ENCODE peak calls at places on chromosomes 12 and 14, in five cellular contexts. S is HCT116, G is mammary epithelial cell, X is endothelial cell of umbilical vein, Q is GM23248. W is an unnamed sample.

GRCh38 chr12:72523754-72524153 is 251.6 kb downstream of the TRHDE start:
- DNase-seq in S (no peak), G (no peak), X (no peak), Q (no peak), W (no peak)

GRCh38 chr12:16063728-16064127 is 152.6 kb downstream of the DERA start:
- DNase-seq in S (no peak), G (no peak), X (peak; percentile 8), Q (no peak), W (peak; percentile 6)

GRCh38 chr12:30706476-30706875 is 10.8 kb upstream of the IPO8 start:
- DNase-seq in S (no peak), G (no peak), X (peak; percentile 48), Q (no peak), W (no peak)

GRCh38 chr12:128794661-128795529 is 28.9 kb downstream of the SLC15A4 start:
- DNase-seq in S (no peak), G (no peak), X (peak; percentile 53), Q (no peak), W (no peak)

GRCh38 chr14:41668346-41668745 is 61.7 kb downstream of the LRFN5 start:
- DNase-seq in S (no peak), G (no peak), X (no peak), Q (peak; percentile 42), W (peak; percentile 21)

GRCh38 chr12:13193403-13194100 is 3.0 kb upstream of the EMP1 start:
- DNase-seq in S (no peak), G (no peak), X (no peak), Q (peak; percentile 33), W (no peak)

GRCh38 chr14:21711360-21711961 is 37.8 kb upstream of the OR4E1 start:
- DNase-seq in S (peak; percentile 26), G (peak; percentile 12), X (peak; percentile 52), Q (peak; percentile 62), W (peak; percentile 18)

GRCh38 chr12:76455582-76456345 is 103.8 kb downstream of the OSBPL8 start:
- DNase-seq in S (peak; percentile 90), G (peak; percentile 89), X (peak; percentile 82), Q (peak; percentile 93), W (peak; percentile 90)

GRCh38 chr14:59189281-59189821 is 884 bp downstream of the DAAM1 start:
- DNase-seq in S (no peak), G (peak; percentile 31), X (no peak), Q (peak; percentile 66), W (peak; percentile 14)

GRCh38 chr12:67758119-67758873 is 109.8 kb downstream of the DYRK2 start:
- DNase-seq in S (no peak), G (no peak), X (no peak), Q (no peak), W (no peak)

GRCh38 chr12:5442251-5443006 is 10.5 kb downstream of the NTF3 start:
- DNase-seq in S (peak; percentile 39), G (peak; percentile 43), X (peak; percentile 49), Q (peak; percentile 78), W (peak; percentile 39)

GRCh38 chr14:64541261-64541970 is 875 bp downstream of the HSPA2 start:
- DNase-seq in S (no peak), G (no peak), X (peak; percentile 29), Q (peak; percentile 61), W (no peak)

GRCh38 chr14:64542839-64543207 is 2.3 kb downstream of the HSPA2 start:
- DNase-seq in S (no peak), G (no peak), X (no peak), Q (no peak), W (no peak)

GRCh38 chr14:64540208-64541202 is at the start of gene HSPA2:
- DNase-seq in S (peak; percentile 94), G (peak; percentile 100), X (peak; percentile 100), Q (peak; percentile 100), W (peak; percentile 99)

GRCh38 chr14:64544607-64545312 is 4.2 kb downstream of the HSPA2 start:
- DNase-seq in S (no peak), G (no peak), X (no peak), Q (no peak), W (no peak)

DNA sequence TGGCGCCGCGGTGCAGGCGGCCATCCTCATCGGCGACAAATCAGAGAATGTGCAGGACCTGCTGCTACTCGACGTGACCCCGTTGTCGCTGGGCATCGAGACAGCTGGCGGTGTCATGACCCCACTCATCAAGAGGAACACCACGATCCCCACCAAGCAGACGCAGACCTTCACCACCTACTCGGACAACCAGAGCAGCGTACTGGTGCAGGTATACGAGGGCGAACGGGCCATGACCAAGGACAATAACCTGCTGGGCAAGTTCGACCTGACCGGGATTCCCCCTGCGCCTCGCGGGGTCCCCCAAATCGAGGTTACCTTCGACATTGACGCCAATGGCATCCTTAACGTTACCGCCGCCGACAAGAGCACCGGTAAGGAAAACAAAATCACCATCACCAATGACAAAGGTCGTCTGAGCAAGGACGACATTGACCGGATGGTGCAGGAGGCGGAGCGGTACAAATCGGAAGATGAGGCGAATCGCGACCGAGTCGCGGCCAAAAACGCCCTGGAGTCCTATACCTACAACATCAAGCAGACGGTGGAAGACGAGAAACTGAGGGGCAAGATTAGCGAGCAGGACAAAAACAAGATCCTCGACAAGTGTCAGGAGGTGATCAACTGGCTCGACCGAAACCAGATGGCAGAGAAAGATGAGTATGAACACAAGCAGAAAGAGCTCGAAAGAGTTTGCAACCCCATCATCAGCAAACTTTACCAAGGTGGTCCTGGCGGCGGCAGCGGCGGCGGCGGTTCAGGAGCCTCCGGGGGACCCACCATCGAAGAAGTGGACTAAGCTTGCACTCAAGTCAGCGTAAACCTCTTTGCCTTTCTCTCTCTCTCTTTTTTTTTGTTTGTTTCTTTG is 1.7 kb downstream of the HSPA2 start:
- DNase-seq in S (no peak), G (no peak), X (no peak), Q (peak; percentile 18), W (no peak)
- TF ChIP-seq EZH2 in S (no peak), G (peak; percentile 14), X (peak; percentile 97), Q (no peak), W (peak; percentile 85)

GRCh38 chr14:105315211-105315721 is 718 bp downstream of the PACS2 start:
- DNase-seq in S (peak; percentile 27), G (peak; percentile 52), X (peak; percentile 41), Q (peak; percentile 50), W (no peak)

GRCh38 chr14:105315941-105316562 is 1.5 kb downstream of the PACS2 start:
- DNase-seq in S (no peak), G (no peak), X (no peak), Q (peak; percentile 28), W (no peak)

GRCh38 chr14:105316563-105316941 is 2.0 kb downstream of the PACS2 start:
- DNase-seq in S (no peak), G (no peak), X (no peak), Q (no peak), W (no peak)

GRCh38 chr14:105316968-105317498 is 2.5 kb downstream of the PACS2 start:
- DNase-seq in S (no peak), G (no peak), X (no peak), Q (peak; percentile 55), W (no peak)

DNA sequence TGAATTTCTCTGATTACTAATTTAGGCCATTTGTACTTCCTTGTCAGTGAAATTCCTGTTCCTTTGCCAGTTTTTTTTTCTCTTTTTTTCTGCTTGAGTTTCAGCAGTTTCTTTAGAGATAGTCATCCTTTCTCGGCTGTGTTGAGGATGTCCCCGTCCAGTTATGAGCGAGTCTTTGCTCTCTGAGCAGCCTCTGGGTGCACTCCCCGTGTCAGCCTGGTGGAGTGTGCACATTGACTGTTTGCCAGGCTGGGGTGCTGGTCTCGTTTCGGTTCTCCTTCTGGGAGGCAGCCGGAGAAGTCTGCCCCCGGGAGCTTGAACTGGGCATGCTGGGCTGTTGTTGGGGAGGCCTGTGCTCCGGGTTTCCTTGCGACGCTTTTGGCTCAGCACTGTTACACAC is 3.0 kb downstream of the PACS2 start:
- DNase-seq in S (no peak), G (no peak), X (no peak), Q (peak; percentile 90), W (peak; percentile 49)
- H3K4me3 ChIP-seq in S (no peak overlapping the region), G (no peak overlapping the region), X (no peak overlapping the region), Q (peak overlapping the region; percentile 58), W (no peak overlapping the region)

GRCh38 chr12:4274396-4274959 is 916 bp downstream of the CCND2 start:
- DNase-seq in S (no peak), G (peak; percentile 51), X (no peak), Q (peak; percentile 43), W (no peak)

GRCh38 chr12:4275869-4276253 is 2.3 kb downstream of the CCND2 start:
- DNase-seq in S (no peak), G (no peak), X (no peak), Q (no peak), W (no peak)

GRCh38 chr12:4273651-4274395 is at the start of gene CCND2:
- DNase-seq in S (no peak), G (peak; percentile 89), X (peak; percentile 19), Q (peak; percentile 70), W (peak; percentile 56)

GRCh38 chr12:4276524-4277204 is 3.1 kb downstream of the CCND2 start:
- DNase-seq in S (peak; percentile 67), G (peak; percentile 76), X (peak; percentile 87), Q (peak; percentile 80), W (peak; percentile 65)

GRCh38 chr12:4274960-4275868 is 1.7 kb downstream of the CCND2 start:
- DNase-seq in S (no peak), G (peak; percentile 65), X (no peak), Q (peak; percentile 57), W (no peak)
- TF ChIP-seq EZH2 in S (no peak), G (no peak), X (peak; percentile 73), Q (peak; percentile 94), W (peak; percentile 48)

GRCh38 chr14:64703393-64704144 is 655 bp upstream of the PLEKHG3 start:
- DNase-seq in S (no peak), G (no peak), X (peak; percentile 10), Q (peak; percentile 29), W (peak; percentile 35)
- H3K4me3 ChIP-seq in S (peak overlapping the region; percentile 82), G (peak overlapping the region; percentile 92), X (peak overlapping the region; percentile 84), Q (peak overlapping the region; percentile 89), W (peak overlapping the region; percentile 76)

DNA sequence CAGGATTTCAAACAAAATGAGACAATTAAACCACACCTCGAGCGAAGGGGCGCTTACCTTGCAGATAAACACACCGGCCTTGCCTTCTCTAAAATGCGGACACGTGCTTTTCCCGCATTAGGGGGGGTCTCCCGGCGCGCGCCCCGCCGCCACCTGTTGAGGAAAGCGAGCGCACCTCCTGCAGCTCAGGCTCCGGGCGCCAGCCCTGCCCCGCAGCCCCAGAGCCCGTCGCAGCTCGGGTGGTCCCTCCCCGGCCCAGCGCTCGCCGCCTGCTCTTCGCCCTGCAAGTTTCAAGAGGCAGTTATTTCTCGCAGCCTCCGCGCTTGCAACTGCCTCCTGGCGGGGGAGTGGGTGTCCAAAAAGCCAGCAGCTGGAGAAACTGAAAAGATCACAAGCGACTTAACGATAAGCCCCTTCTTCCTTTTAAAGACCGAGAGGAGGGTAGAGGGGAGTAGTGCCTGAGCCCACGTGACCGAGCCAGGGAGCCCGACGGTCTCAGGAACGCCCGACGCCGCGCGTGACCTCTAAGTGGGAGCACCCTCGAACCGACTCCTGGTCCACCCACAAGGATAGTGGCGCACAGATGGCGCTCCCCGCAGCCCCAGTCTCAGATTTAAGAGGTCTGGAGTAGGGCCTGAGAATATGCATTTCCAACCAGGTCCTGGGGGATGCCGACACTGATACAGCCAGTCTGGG is at the start of gene ESR2:
- DNase-seq in S (no peak), G (no peak), X (peak; percentile 49), Q (peak; percentile 57), W (peak; percentile 35)
- TF ChIP-seq EZH2 in S (no peak), G (no peak), X (no peak), Q (peak; percentile 82), W (peak; percentile 67)

DNA sequence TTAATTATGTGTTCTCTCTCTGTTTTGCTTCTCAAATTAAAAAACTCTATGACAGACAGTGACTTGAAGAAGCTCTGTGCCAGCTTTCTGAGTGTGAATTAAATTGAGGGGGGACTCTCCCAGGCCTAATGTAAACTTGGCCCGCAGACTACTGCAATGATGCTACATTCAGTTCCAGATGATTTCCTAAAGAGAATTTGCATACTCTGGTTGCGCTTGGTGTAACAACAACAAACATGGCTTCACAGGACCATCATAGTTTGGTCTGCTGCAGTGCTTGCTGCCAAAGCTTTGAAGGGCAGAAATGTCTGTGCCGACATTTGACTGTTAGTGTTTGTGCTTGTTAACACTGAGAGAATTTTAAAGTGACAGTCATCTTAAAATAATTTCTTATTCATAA is 25.0 kb downstream of the CFAP54 start:
- DNase-seq in S (no peak), G (no peak), X (no peak), Q (peak; percentile 46), W (no peak)
- H3K4me3 ChIP-seq in S (no peak overlapping the region), G (no peak overlapping the region), X (no peak overlapping the region), Q (no peak overlapping the region), W (no peak overlapping the region)